ENCODE peak calls at places on chromosomes 12 and 14, in six cellular contexts. One of them, this sample, is unnamed.
A peak's percentile ranks its signal among the peaks of the same experiment; 100 is the strongest.

GRCh38 chr12:62679569-62679968 is 212.9 kb downstream of the MON2 start:
- ATAC-seq in GM12878: no peak
- ATAC-seq in lower lobe of right lung: no peak
- ATAC-seq in RWPE2: no peak
- ATAC-seq in CD8-positive, alpha-beta T cell: no peak
- ATAC-seq in heart left ventricle: no peak
- ATAC-seq in this sample: no peak

GRCh38 chr14:61511558-61511924 is 183.8 kb upstream of the HIF1A start:
- ATAC-seq in GM12878: peak; percentile 19
- ATAC-seq in lower lobe of right lung: peak; percentile 67
- ATAC-seq in RWPE2: no peak
- ATAC-seq in CD8-positive, alpha-beta T cell: peak; percentile 52
- ATAC-seq in heart left ventricle: no peak
- ATAC-seq in this sample: no peak

GRCh38 chr12:19712041-19712440 is 272.7 kb downstream of the AEBP2 start:
- ATAC-seq in GM12878: no peak
- ATAC-seq in lower lobe of right lung: no peak
- ATAC-seq in RWPE2: peak; percentile 31
- ATAC-seq in CD8-positive, alpha-beta T cell: no peak
- ATAC-seq in heart left ventricle: no peak
- ATAC-seq in this sample: no peak

GRCh38 chr14:34632451-34632850 is 2.5 kb upstream of the SNX6 start:
- ATAC-seq in GM12878: no peak
- ATAC-seq in lower lobe of right lung: no peak
- ATAC-seq in RWPE2: no peak
- ATAC-seq in CD8-positive, alpha-beta T cell: no peak
- ATAC-seq in heart left ventricle: no peak
- ATAC-seq in this sample: no peak

GRCh38 chr14:32472512-32473472 is 143.7 kb downstream of the AKAP6 start:
- ATAC-seq in GM12878: no peak
- ATAC-seq in lower lobe of right lung: no peak
- ATAC-seq in RWPE2: peak; percentile 48
- ATAC-seq in CD8-positive, alpha-beta T cell: no peak
- ATAC-seq in heart left ventricle: peak; percentile 81
- ATAC-seq in this sample: no peak

GRCh38 chr14:58955294-58955821 is 233.1 kb upstream of the DAAM1 start:
- ATAC-seq in GM12878: peak; percentile 81
- ATAC-seq in lower lobe of right lung: no peak
- ATAC-seq in RWPE2: no peak
- ATAC-seq in CD8-positive, alpha-beta T cell: no peak
- ATAC-seq in heart left ventricle: peak; percentile 46
- ATAC-seq in this sample: no peak

GRCh38 chr14:55813635-55814034 is 233.6 kb downstream of the KTN1 start:
- ATAC-seq in GM12878: peak; percentile 31
- ATAC-seq in lower lobe of right lung: no peak
- ATAC-seq in RWPE2: no peak
- ATAC-seq in CD8-positive, alpha-beta T cell: no peak
- ATAC-seq in heart left ventricle: no peak
- ATAC-seq in this sample: no peak

GRCh38 chr12:95634622-95635621 is 83.6 kb upstream of the USP44 start:
- ATAC-seq in GM12878: no peak
- ATAC-seq in lower lobe of right lung: peak; percentile 37
- ATAC-seq in RWPE2: peak; percentile 66
- ATAC-seq in CD8-positive, alpha-beta T cell: no peak
- ATAC-seq in heart left ventricle: no peak
- ATAC-seq in this sample: peak; percentile 25

GRCh38 chr12:46160081-46160980 is 108.5 kb downstream of the SLC38A1 start:
- ATAC-seq in GM12878: no peak
- ATAC-seq in lower lobe of right lung: peak; percentile 86
- ATAC-seq in RWPE2: peak; percentile 76
- ATAC-seq in CD8-positive, alpha-beta T cell: no peak
- ATAC-seq in heart left ventricle: peak; percentile 75
- ATAC-seq in this sample: peak; percentile 85

GRCh38 chr12:104603545-104603973 is 146.8 kb downstream of the CHST11 start:
- ATAC-seq in GM12878: no peak
- ATAC-seq in lower lobe of right lung: no peak
- ATAC-seq in RWPE2: peak; percentile 54
- ATAC-seq in CD8-positive, alpha-beta T cell: no peak
- ATAC-seq in heart left ventricle: no peak
- ATAC-seq in this sample: no peak

GRCh38 chr14:70416322-70416716 is 571 bp downstream of the SYNJ2BP start:
- ATAC-seq in GM12878: peak; percentile 45
- ATAC-seq in lower lobe of right lung: peak; percentile 62
- ATAC-seq in RWPE2: peak; percentile 53
- ATAC-seq in CD8-positive, alpha-beta T cell: peak; percentile 45
- ATAC-seq in heart left ventricle: no peak
- ATAC-seq in this sample: no peak

GRCh38 chr12:1966561-1967211 is 37.6 kb downstream of the DCP1B start:
- ATAC-seq in GM12878: no peak
- ATAC-seq in lower lobe of right lung: no peak
- ATAC-seq in RWPE2: no peak
- ATAC-seq in CD8-positive, alpha-beta T cell: no peak
- ATAC-seq in heart left ventricle: peak; percentile 81
- ATAC-seq in this sample: peak; percentile 77

GRCh38 chr12:5789469-5789968 is 155.5 kb downstream of the ANO2 start:
- ATAC-seq in GM12878: no peak
- ATAC-seq in lower lobe of right lung: peak; percentile 18
- ATAC-seq in RWPE2: peak; percentile 59
- ATAC-seq in CD8-positive, alpha-beta T cell: no peak
- ATAC-seq in heart left ventricle: no peak
- ATAC-seq in this sample: no peak

GRCh38 chr14:63624701-63625100 is 17.0 kb downstream of the WDR89 start:
- ATAC-seq in GM12878: no peak
- ATAC-seq in lower lobe of right lung: peak; percentile 88
- ATAC-seq in RWPE2: no peak
- ATAC-seq in CD8-positive, alpha-beta T cell: no peak
- ATAC-seq in heart left ventricle: no peak
- ATAC-seq in this sample: no peak

GRCh38 chr14:81289516-81289915 is 68.8 kb upstream of the GTF2A1 start:
- ATAC-seq in GM12878: no peak
- ATAC-seq in lower lobe of right lung: no peak
- ATAC-seq in RWPE2: no peak
- ATAC-seq in CD8-positive, alpha-beta T cell: no peak
- ATAC-seq in heart left ventricle: no peak
- ATAC-seq in this sample: no peak

GRCh38 chr12:130014485-130014807 is 110.6 kb upstream of the TMEM132D start:
- ATAC-seq in GM12878: no peak
- ATAC-seq in lower lobe of right lung: no peak
- ATAC-seq in RWPE2: peak; percentile 21
- ATAC-seq in CD8-positive, alpha-beta T cell: no peak
- ATAC-seq in heart left ventricle: no peak
- ATAC-seq in this sample: no peak

GRCh38 chr12:47997321-47997720 is 7.0 kb downstream of the COL2A1 start:
- ATAC-seq in GM12878: no peak
- ATAC-seq in lower lobe of right lung: no peak
- ATAC-seq in RWPE2: no peak
- ATAC-seq in CD8-positive, alpha-beta T cell: no peak
- ATAC-seq in heart left ventricle: no peak
- ATAC-seq in this sample: no peak

GRCh38 chr12:57898308-57898970 is 42.9 kb upstream of the ATP23 start:
- ATAC-seq in GM12878: peak; percentile 46
- ATAC-seq in lower lobe of right lung: no peak
- ATAC-seq in RWPE2: peak; percentile 38
- ATAC-seq in CD8-positive, alpha-beta T cell: no peak
- ATAC-seq in heart left ventricle: no peak
- ATAC-seq in this sample: no peak

GRCh38 chr12:1810201-1810930 is 10.0 kb upstream of the LRTM2 start:
- ATAC-seq in GM12878: no peak
- ATAC-seq in lower lobe of right lung: no peak
- ATAC-seq in RWPE2: no peak
- ATAC-seq in CD8-positive, alpha-beta T cell: no peak
- ATAC-seq in heart left ventricle: no peak
- ATAC-seq in this sample: no peak

GRCh38 chr14:22482085-22482694 is 106.8 kb downstream of the DAD1 start:
- ATAC-seq in GM12878: peak; percentile 12
- ATAC-seq in lower lobe of right lung: no peak
- ATAC-seq in RWPE2: no peak
- ATAC-seq in CD8-positive, alpha-beta T cell: no peak
- ATAC-seq in heart left ventricle: no peak
- ATAC-seq in this sample: no peak
- H3K27ac ChIP-seq in GM12878: peak overlapping the region; percentile 98
- H3K27ac ChIP-seq in lower lobe of right lung: peak overlapping the region; percentile 4
- H3K27ac ChIP-seq in RWPE2: no peak overlapping the region
- H3K27ac ChIP-seq in CD8-positive, alpha-beta T cell: no peak overlapping the region
- H3K27ac ChIP-seq in heart left ventricle: peak overlapping the region; percentile 21
- H3K27ac ChIP-seq in this sample: no peak overlapping the region

GRCh38 chr12:101671157-101671791 is 26.2 kb upstream of the CHPT1 start:
- ATAC-seq in GM12878: peak; percentile 94
- ATAC-seq in lower lobe of right lung: peak; percentile 87
- ATAC-seq in RWPE2: no peak
- ATAC-seq in CD8-positive, alpha-beta T cell: peak; percentile 84
- ATAC-seq in heart left ventricle: peak; percentile 75
- ATAC-seq in this sample: peak; percentile 42
- H3K4me1 ChIP-seq in GM12878: peaks cover 3% of the 10 kb centered on the region
- H3K4me1 ChIP-seq in lower lobe of right lung: peaks cover 4% of the 10 kb centered on the region
- H3K4me1 ChIP-seq in RWPE2: no peaks in the 10 kb centered on the region
- H3K4me1 ChIP-seq in CD8-positive, alpha-beta T cell: peaks cover 17% of the 10 kb centered on the region
- H3K4me1 ChIP-seq in heart left ventricle: peaks cover 3% of the 10 kb centered on the region
- H3K4me1 ChIP-seq in this sample: no peaks in the 10 kb centered on the region

GRCh38 chr14:74567219-74567618 is 44.8 kb downstream of the LTBP2 start:
- ATAC-seq in GM12878: no peak
- ATAC-seq in lower lobe of right lung: no peak
- ATAC-seq in RWPE2: no peak
- ATAC-seq in CD8-positive, alpha-beta T cell: no peak
- ATAC-seq in heart left ventricle: no peak
- ATAC-seq in this sample: no peak
- H3K36me3 ChIP-seq in GM12878: no peaks in the 10 kb centered on the region
- H3K36me3 ChIP-seq in lower lobe of right lung: no peaks in the 10 kb centered on the region
- H3K36me3 ChIP-seq in RWPE2: peaks cover 51% of the 10 kb centered on the region
- H3K36me3 ChIP-seq in CD8-positive, alpha-beta T cell: no peaks in the 10 kb centered on the region
- H3K36me3 ChIP-seq in heart left ventricle: no peaks in the 10 kb centered on the region
- H3K36me3 ChIP-seq in this sample: no peaks in the 10 kb centered on the region

DNA sequence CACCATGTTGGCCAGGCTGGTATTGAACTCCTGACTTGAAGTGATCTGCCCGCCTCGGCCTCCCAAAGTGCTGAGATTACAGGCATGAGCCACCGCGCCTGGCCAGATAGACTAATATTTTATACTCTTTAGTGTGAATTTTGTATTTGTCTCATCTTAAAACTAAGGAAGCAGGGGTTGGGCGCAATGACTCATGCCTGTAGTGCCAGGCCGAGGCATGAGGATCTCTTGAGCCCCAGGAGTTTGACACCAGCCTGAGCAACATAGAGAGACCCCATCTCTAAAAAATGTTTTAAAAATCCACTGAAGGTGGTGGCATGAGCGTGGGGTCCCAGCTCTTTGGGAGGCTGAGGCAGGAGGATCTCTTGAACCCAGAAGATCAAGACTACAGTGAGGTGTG is 9.0 kb downstream of the DYNC1H1 start:
- ATAC-seq in GM12878: no peak
- ATAC-seq in lower lobe of right lung: peak; percentile 20
- ATAC-seq in RWPE2: no peak
- ATAC-seq in CD8-positive, alpha-beta T cell: no peak
- ATAC-seq in heart left ventricle: no peak
- ATAC-seq in this sample: no peak
- H3K27ac ChIP-seq in GM12878: no peak overlapping the region
- H3K27ac ChIP-seq in lower lobe of right lung: peak overlapping the region; percentile 69
- H3K27ac ChIP-seq in RWPE2: peak overlapping the region; percentile 92
- H3K27ac ChIP-seq in CD8-positive, alpha-beta T cell: no peak overlapping the region
- H3K27ac ChIP-seq in heart left ventricle: peak overlapping the region; percentile 76
- H3K27ac ChIP-seq in this sample: no peak overlapping the region

DNA sequence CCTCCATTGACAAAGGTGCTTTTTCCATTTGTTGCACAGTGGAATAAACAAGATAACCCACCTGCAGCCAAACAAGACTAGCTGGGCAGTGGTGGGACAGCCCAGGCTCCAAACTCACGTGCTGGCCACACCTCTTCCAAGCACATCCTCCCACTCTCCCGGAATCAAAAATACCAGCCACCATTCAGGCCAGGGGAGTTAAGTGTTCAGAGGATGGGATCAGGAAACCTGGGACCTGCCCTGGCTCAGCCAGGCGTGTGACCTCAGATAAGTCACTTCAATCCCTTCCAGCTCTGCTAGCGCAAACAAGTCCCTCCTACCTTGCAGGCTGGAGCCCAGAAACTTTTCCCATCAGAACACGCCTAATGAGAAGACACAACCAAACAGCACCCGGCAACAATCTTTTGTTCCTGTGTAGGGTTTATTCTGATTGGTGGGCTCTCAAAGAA is 43.3 kb downstream of the ACTN1 start:
- ATAC-seq in GM12878: no peak
- ATAC-seq in lower lobe of right lung: peak; percentile 11
- ATAC-seq in RWPE2: no peak
- ATAC-seq in CD8-positive, alpha-beta T cell: no peak
- ATAC-seq in heart left ventricle: peak; percentile 71
- ATAC-seq in this sample: peak; percentile 52
- H3K4me1 ChIP-seq in GM12878: no peaks in the 10 kb centered on the region
- H3K4me1 ChIP-seq in lower lobe of right lung: peaks cover 59% of the 10 kb centered on the region
- H3K4me1 ChIP-seq in RWPE2: peaks cover 57% of the 10 kb centered on the region
- H3K4me1 ChIP-seq in CD8-positive, alpha-beta T cell: peaks cover 97% of the 10 kb centered on the region
- H3K4me1 ChIP-seq in heart left ventricle: peaks cover 87% of the 10 kb centered on the region
- H3K4me1 ChIP-seq in this sample: peaks cover 57% of the 10 kb centered on the region

GRCh38 chr12:132109741-132110140 is 34.4 kb downstream of the DDX51 start:
- ATAC-seq in GM12878: no peak
- ATAC-seq in lower lobe of right lung: no peak
- ATAC-seq in RWPE2: no peak
- ATAC-seq in CD8-positive, alpha-beta T cell: no peak
- ATAC-seq in heart left ventricle: no peak
- ATAC-seq in this sample: no peak

GRCh38 chr12:132106921-132107320 is 37.2 kb downstream of the DDX51 start:
- ATAC-seq in GM12878: no peak
- ATAC-seq in lower lobe of right lung: no peak
- ATAC-seq in RWPE2: peak; percentile 84
- ATAC-seq in CD8-positive, alpha-beta T cell: no peak
- ATAC-seq in heart left ventricle: no peak
- ATAC-seq in this sample: no peak

GRCh38 chr12:132111641-132112304 is 32.3 kb downstream of the DDX51 start:
- ATAC-seq in GM12878: no peak
- ATAC-seq in lower lobe of right lung: no peak
- ATAC-seq in RWPE2: no peak
- ATAC-seq in CD8-positive, alpha-beta T cell: no peak
- ATAC-seq in heart left ventricle: no peak
- ATAC-seq in this sample: no peak

GRCh38 chr12:132108211-132108832 is 35.8 kb downstream of the DDX51 start:
- ATAC-seq in GM12878: no peak
- ATAC-seq in lower lobe of right lung: no peak
- ATAC-seq in RWPE2: no peak
- ATAC-seq in CD8-positive, alpha-beta T cell: no peak
- ATAC-seq in heart left ventricle: no peak
- ATAC-seq in this sample: no peak

GRCh38 chr12:132110677-132111076 is 33.4 kb downstream of the DDX51 start:
- ATAC-seq in GM12878: no peak
- ATAC-seq in lower lobe of right lung: no peak
- ATAC-seq in RWPE2: no peak
- ATAC-seq in CD8-positive, alpha-beta T cell: no peak
- ATAC-seq in heart left ventricle: no peak
- ATAC-seq in this sample: no peak
- H3K36me3 ChIP-seq in GM12878: peaks cover 20% of the 10 kb centered on the region
- H3K36me3 ChIP-seq in lower lobe of right lung: peaks cover 66% of the 10 kb centered on the region
- H3K36me3 ChIP-seq in RWPE2: peaks cover 39% of the 10 kb centered on the region
- H3K36me3 ChIP-seq in CD8-positive, alpha-beta T cell: peaks cover 19% of the 10 kb centered on the region
- H3K36me3 ChIP-seq in heart left ventricle: no peaks in the 10 kb centered on the region
- H3K36me3 ChIP-seq in this sample: peaks cover 91% of the 10 kb centered on the region

GRCh38 chr12:12610711-12611110 is 965 bp upstream of the CREBL2 start:
- ATAC-seq in GM12878: no peak
- ATAC-seq in lower lobe of right lung: no peak
- ATAC-seq in RWPE2: no peak
- ATAC-seq in CD8-positive, alpha-beta T cell: no peak
- ATAC-seq in heart left ventricle: no peak
- ATAC-seq in this sample: no peak
- H3K27ac ChIP-seq in GM12878: peak overlapping the region; percentile 94
- H3K27ac ChIP-seq in lower lobe of right lung: peak overlapping the region; percentile 85
- H3K27ac ChIP-seq in RWPE2: peak overlapping the region; percentile 61
- H3K27ac ChIP-seq in CD8-positive, alpha-beta T cell: peak overlapping the region; percentile 82
- H3K27ac ChIP-seq in heart left ventricle: peak overlapping the region; percentile 95
- H3K27ac ChIP-seq in this sample: peak overlapping the region; percentile 93

This sample was measured in gastroesophageal sphincter.